ENCODE peak calls at places on chromosome 6, in ten cellular contexts. P is pancreas; Q is bronchial epithelial cell; I is CD4-positive, alpha-beta T cell; J is IMR-90; D is mucosa of descending colon; W is transverse colon; O is H9; R is endothelial cell; A is foreskin fibroblast. F is an unnamed sample.

GRCh38 chr6:82419088-82419720 is 55.6 kb downstream of the TPBG start:
- DNase-seq in P (no peak), Q (no peak), I (no peak), J (no peak), D (no peak), W (no peak), O (no peak), R (no peak), A (no peak), F (no peak)

GRCh38 chr6:72374864-72375263 is 247.0 kb upstream of the KCNQ5 start:
- DNase-seq in P (no peak), Q (no peak), I (no peak), J (peak), D (no peak), W (no peak), O (peak), R (no peak), A (no peak), F (peak)

GRCh38 chr6:74213995-74214394 is 518.0 kb downstream of the CD109 start:
- DNase-seq in P (no peak), Q (peak), I (no peak), J (peak), D (no peak), W (no peak), O (no peak), R (no peak), A (no peak), F (no peak)

GRCh38 chr6:129889580-129889979 is 28.5 kb upstream of the TMEM244 start:
- DNase-seq in P (no peak), Q (peak), I (no peak), J (peak), D (no peak), W (no peak), O (no peak), R (no peak), A (peak), F (no peak)

GRCh38 chr6:133241901-133242760 is 974 bp downstream of the EYA4 start:
- DNase-seq in P (no peak), Q (peak), I (no peak), J (peak), D (peak), W (no peak), O (peak), R (peak), A (no peak), F (peak)

GRCh38 chr6:21354805-21355238 is 238.7 kb upstream of the SOX4 start:
- DNase-seq in P (no peak), Q (no peak), I (no peak), J (no peak), D (no peak), W (peak), O (no peak), R (no peak), A (no peak), F (no peak)

GRCh38 chr6:106609699-106610098 is 19.6 kb downstream of the RTN4IP1 start:
- DNase-seq in P (peak), Q (peak), I (no peak), J (no peak), D (no peak), W (peak), O (peak), R (peak), A (no peak), F (no peak)

GRCh38 chr6:11761744-11762620 is 16.6 kb downstream of the ADTRP start:
- DNase-seq in P (no peak), Q (no peak), I (no peak), J (no peak), D (peak), W (peak), O (no peak), R (no peak), A (no peak), F (no peak)

GRCh38 chr6:21201673-21202430 is 391.7 kb upstream of the SOX4 start:
- DNase-seq in P (no peak), Q (no peak), I (no peak), J (no peak), D (no peak), W (no peak), O (no peak), R (no peak), A (no peak), F (peak)

GRCh38 chr6:163543311-163543710 is 128.8 kb downstream of the QKI start:
- DNase-seq in P (no peak), Q (no peak), I (no peak), J (no peak), D (no peak), W (no peak), O (no peak), R (no peak), A (no peak), F (no peak)

GRCh38 chr6:73123632-73124329 is 101.5 kb downstream of the KHDC1L start:
- DNase-seq in P (no peak), Q (no peak), I (no peak), J (no peak), D (no peak), W (no peak), O (no peak), R (no peak), A (no peak), F (no peak)

GRCh38 chr6:106974337-106974998 is at the start of gene CD24:
- DNase-seq in P (peak), Q (no peak), I (no peak), J (no peak), D (peak), W (peak), O (peak), R (peak), A (no peak), F (peak)

GRCh38 chr6:112439010-112439409 is 91.9 kb downstream of the RFPL4B start:
- DNase-seq in P (no peak), Q (no peak), I (no peak), J (no peak), D (no peak), W (no peak), O (no peak), R (no peak), A (no peak), F (no peak)

GRCh38 chr6:116531675-116532570 is 13.6 kb downstream of the TRAPPC3L start:
- DNase-seq in P (peak), Q (peak), I (peak), J (peak), D (no peak), W (peak), O (peak), R (peak), A (peak), F (peak)

GRCh38 chr6:16950311-16950710 is 151.5 kb upstream of the STMND1 start:
- DNase-seq in P (no peak), Q (no peak), I (no peak), J (no peak), D (no peak), W (no peak), O (no peak), R (no peak), A (no peak), F (no peak)

GRCh38 chr6:132362318-132363185 is 38.7 kb downstream of the MOXD1 start:
- DNase-seq in P (no peak), Q (peak), I (no peak), J (no peak), D (no peak), W (no peak), O (no peak), R (no peak), A (no peak), F (no peak)

GRCh38 chr6:138869343-138869742 is 73.5 kb downstream of the ECT2L start:
- DNase-seq in P (no peak), Q (no peak), I (no peak), J (no peak), D (no peak), W (no peak), O (no peak), R (no peak), A (no peak), F (no peak)

DNA sequence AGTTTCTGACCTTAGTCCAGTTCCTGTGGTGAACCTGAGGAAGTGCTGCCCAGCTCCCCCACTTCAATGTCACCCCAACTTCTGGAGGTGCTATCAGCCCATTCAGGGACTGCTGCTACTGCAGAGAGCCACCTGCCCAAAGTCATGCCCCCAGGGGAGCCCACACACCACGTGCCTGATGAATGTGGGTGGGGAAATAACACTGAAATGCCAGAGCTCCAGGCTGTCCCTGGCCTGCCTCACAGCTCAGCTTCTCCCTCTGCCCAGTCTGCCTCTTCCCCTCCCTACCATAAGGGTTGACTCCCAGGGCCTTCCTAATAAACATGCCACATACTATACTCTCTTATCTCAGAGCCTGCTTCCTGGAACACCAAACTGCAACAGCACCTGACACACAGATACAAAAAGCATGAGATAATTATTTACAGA is 276.4 kb upstream of the MOCS1 start:
- DNase-seq in P (peak), Q (no peak), I (no peak), J (no peak), D (no peak), W (no peak), O (no peak), R (no peak), A (no peak), F (no peak)
- TF ChIP-seq CTCF in P (no peak), Q (no peak), I (no peak), J (no peak), D (no peak), W (no peak), O (no peak), R (no peak), A (no peak), F (no peak)

GRCh38 chr6:52693777-52694176 is 22.9 kb downstream of the TMEM14A start:
- DNase-seq in P (no peak), Q (no peak), I (no peak), J (no peak), D (no peak), W (no peak), O (no peak), R (no peak), A (no peak), F (no peak)

GRCh38 chr6:52686878-52687699 is 16.2 kb downstream of the TMEM14A start:
- DNase-seq in P (no peak), Q (no peak), I (no peak), J (no peak), D (no peak), W (no peak), O (no peak), R (no peak), A (no peak), F (no peak)

GRCh38 chr6:52694404-52694803 is 23.5 kb downstream of the TMEM14A start:
- DNase-seq in P (no peak), Q (no peak), I (no peak), J (no peak), D (no peak), W (no peak), O (no peak), R (no peak), A (no peak), F (no peak)

GRCh38 chr6:52689857-52690256 is 18.9 kb downstream of the TMEM14A start:
- DNase-seq in P (no peak), Q (no peak), I (no peak), J (no peak), D (no peak), W (no peak), O (no peak), R (no peak), A (no peak), F (no peak)

DNA sequence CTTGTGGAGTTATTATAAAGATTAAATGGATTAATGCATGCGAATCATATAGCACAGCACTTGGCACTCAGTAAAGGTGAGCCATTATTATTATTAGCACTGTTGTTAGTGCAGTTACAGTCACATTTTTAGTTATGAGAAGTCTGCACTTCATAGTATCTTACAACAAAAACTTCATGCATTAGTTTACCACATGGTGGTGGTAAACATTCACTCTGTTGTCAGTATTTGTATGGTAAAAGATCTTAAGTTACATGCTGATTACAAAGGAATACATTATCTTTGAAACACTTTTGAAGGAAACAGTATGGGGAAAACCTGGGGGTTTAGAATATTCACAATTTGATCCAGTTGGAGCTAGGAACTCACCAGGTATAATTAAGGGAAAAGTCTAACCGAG is 20.8 kb downstream of the TMEM14A start:
- DNase-seq in P (no peak), Q (peak), I (no peak), J (peak), D (no peak), W (no peak), O (no peak), R (no peak), A (no peak), F (no peak)
- TF ChIP-seq CTCF in P (no peak), Q (peak), I (no peak), J (peak), D (no peak), W (no peak), O (no peak), R (no peak), A (no peak), F (no peak)

GRCh38 chr6:99905209-99906106 is 88.6 kb downstream of the MCHR2 start:
- DNase-seq in P (peak), Q (peak), I (no peak), J (peak), D (no peak), W (no peak), O (no peak), R (peak), A (peak), F (peak)
- TF ChIP-seq CTCF in P (peak), Q (peak), I (no peak), J (peak), D (no peak), W (peak), O (peak), R (peak), A (peak), F (peak)

DNA sequence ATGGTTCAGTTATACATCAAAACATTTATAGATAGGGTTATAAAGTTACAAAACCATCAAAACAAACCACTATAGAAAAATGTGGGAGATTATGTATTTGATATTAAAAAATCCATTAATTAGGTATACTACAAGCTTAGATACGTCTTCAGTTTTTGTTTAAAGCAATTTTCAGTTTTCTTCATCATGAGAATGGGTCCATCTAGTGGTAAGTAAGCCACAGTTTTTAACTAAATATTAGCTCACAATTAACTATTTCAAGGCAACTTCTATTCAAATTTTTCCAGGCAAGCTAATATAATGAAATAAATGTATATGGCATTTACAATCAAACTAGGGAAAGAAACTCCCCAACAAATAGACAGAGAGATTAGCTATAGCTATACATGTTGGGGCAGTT is 44.4 kb downstream of the RNGTT start:
- DNase-seq in P (no peak), Q (no peak), I (no peak), J (no peak), D (no peak), W (no peak), O (no peak), R (no peak), A (no peak), F (no peak)
- TF ChIP-seq CTCF in P (no peak), Q (peak), I (no peak), J (peak), D (no peak), W (no peak), O (peak), R (peak), A (no peak), F (no peak)

GRCh38 chr6:30063315-30063714 is 2.2 kb downstream of the POLR1H start:
- DNase-seq in P (no peak), Q (no peak), I (no peak), J (no peak), D (no peak), W (no peak), O (no peak), R (no peak), A (no peak), F (no peak)

GRCh38 chr6:30061766-30062458 is 847 bp downstream of the POLR1H start:
- DNase-seq in P (peak), Q (peak), I (peak), J (peak), D (peak), W (peak), O (no peak), R (no peak), A (no peak), F (peak)

GRCh38 chr6:30060634-30060981 is 457 bp upstream of the POLR1H start:
- DNase-seq in P (peak), Q (no peak), I (no peak), J (peak), D (peak), W (peak), O (no peak), R (peak), A (no peak), F (peak)

GRCh38 chr6:30062471-30063178 is 1.6 kb downstream of the POLR1H start:
- DNase-seq in P (no peak), Q (no peak), I (no peak), J (no peak), D (no peak), W (no peak), O (no peak), R (no peak), A (no peak), F (no peak)

GRCh38 chr6:30060982-30061765 is at the start of gene POLR1H:
- DNase-seq in P (peak), Q (peak), I (peak), J (peak), D (peak), W (peak), O (peak), R (peak), A (peak), F (peak)
- TF ChIP-seq CTCF in P (no peak), Q (no peak), I (no peak), J (no peak), D (no peak), W (no peak), O (no peak), R (no peak), A (no peak), F (no peak)

GRCh38 chr6:101102702-101103101 is 221.6 kb upstream of the ASCC3 start:
- DNase-seq in P (no peak), Q (peak), I (no peak), J (no peak), D (no peak), W (no peak), O (no peak), R (no peak), A (no peak), F (no peak)
- TF ChIP-seq CTCF in P (no peak), Q (no peak), I (no peak), J (no peak), D (no peak), W (no peak), O (no peak), R (no peak), A (no peak), F (no peak)

DNA sequence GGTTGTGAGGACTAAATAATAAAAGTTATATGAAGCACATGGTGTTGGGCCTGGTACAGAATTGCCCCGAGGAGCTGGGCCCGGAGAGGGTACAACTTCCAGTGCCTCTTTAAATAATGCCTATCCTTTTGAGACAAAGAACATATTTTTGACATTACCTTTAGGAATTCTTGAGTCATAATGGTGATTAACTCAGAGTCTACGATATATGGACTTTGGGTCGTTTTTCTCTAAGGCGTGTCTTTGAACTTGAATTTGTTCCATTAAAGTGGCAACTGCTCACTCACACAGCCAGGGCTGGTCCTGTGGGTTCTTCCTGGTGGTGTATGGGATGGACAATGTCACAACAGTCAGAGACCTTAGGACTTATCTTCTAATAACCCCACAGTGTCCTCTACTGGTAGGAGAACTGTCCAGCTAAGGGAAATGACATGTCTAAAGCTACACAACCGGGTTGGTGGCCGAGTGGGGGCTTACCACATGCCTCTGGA is 106.5 kb downstream of the CDC5L start:
- DNase-seq in P (no peak), Q (peak), I (no peak), J (peak), D (no peak), W (no peak), O (no peak), R (no peak), A (peak), F (no peak)
- TF ChIP-seq CTCF in P (no peak), Q (peak), I (no peak), J (peak), D (no peak), W (no peak), O (no peak), R (no peak), A (no peak), F (no peak)

DNA sequence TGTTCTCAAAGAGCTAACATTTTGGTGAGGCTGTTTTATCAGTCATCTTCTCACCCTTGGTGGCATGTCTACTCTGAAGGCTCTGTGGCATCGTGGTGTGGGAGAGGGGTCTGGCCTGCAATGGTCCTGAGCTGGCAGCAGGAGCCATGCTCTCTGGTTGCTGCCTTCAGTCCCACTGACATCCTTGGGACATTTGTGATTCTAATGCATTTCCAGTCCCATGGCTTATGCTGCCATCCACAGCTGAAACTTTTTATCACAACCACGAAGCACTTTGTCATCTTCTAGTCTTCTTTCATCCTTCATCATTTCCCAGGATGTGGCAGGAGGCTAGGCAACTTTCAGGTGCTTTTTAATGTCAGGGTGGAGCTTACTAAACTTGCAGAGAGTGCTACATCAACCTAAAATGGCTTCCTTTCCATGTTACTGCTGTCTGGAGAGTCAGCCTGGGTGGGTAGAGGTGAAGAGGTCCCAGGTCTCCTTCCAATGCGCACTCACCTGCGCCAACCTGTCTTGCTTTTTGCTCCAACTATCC is 77.1 kb downstream of the GPR63 start:
- DNase-seq in P (no peak), Q (no peak), I (no peak), J (no peak), D (no peak), W (no peak), O (no peak), R (no peak), A (no peak), F (no peak)
- TF ChIP-seq CTCF in P (no peak), Q (no peak), I (no peak), J (no peak), D (no peak), W (no peak), O (no peak), R (no peak), A (no peak), F (no peak)

GRCh38 chr6:373773-374724 is 17.5 kb upstream of the IRF4 start:
- DNase-seq in P (no peak), Q (peak), I (no peak), J (peak), D (no peak), W (no peak), O (peak), R (no peak), A (no peak), F (no peak)
- TF ChIP-seq CTCF in P (no peak), Q (peak), I (no peak), J (peak), D (no peak), W (no peak), O (peak), R (no peak), A (no peak), F (no peak)

GRCh38 chr6:169236545-169236944 is 17.1 kb downstream of the THBS2 start:
- DNase-seq in P (no peak), Q (no peak), I (no peak), J (no peak), D (no peak), W (no peak), O (no peak), R (no peak), A (no peak), F (no peak)
- TF ChIP-seq CTCF in P (no peak), Q (no peak), I (no peak), J (no peak), D (no peak), W (no peak), O (no peak), R (no peak), A (no peak), F (no peak)

F was measured in nephron progenitor cell.